ENCODE peak calls at places on chromosomes 3 and 15, in eight cellular contexts. One of them, this sample, is unnamed.

GRCh38 chr3:123831420-123831819 is 52.7 kb downstream of the MYLK start:
- DNase-seq in lower lobe of right lung: no peak
- DNase-seq in HFFc6: no peak
- DNase-seq in activated CD4-positive, alpha-beta T cell treated with anti-CD3 and anti-CD28 coated beads, Interleukin-2, amount 50 U/mL, for 1 hour: no peak
- DNase-seq in heart right ventricle: no peak
- DNase-seq in ELR: no peak
- DNase-seq in nucleus accumbens: no peak
- DNase-seq in naive B cell: no peak
- DNase-seq in this sample: no peak

GRCh38 chr3:48709051-48709461 is 8.0 kb downstream of the IP6K2 start:
- DNase-seq in lower lobe of right lung: no peak
- DNase-seq in HFFc6: peak; percentile 25
- DNase-seq in activated CD4-positive, alpha-beta T cell treated with anti-CD3 and anti-CD28 coated beads, Interleukin-2, amount 50 U/mL, for 1 hour: no peak
- DNase-seq in heart right ventricle: no peak
- DNase-seq in ELR: no peak
- DNase-seq in nucleus accumbens: no peak
- DNase-seq in naive B cell: no peak
- DNase-seq in this sample: no peak

GRCh38 chr3:48422272-48422671 is 7.6 kb downstream of the PLXNB1 start:
- DNase-seq in lower lobe of right lung: no peak
- DNase-seq in HFFc6: no peak
- DNase-seq in activated CD4-positive, alpha-beta T cell treated with anti-CD3 and anti-CD28 coated beads, Interleukin-2, amount 50 U/mL, for 1 hour: no peak
- DNase-seq in heart right ventricle: no peak
- DNase-seq in ELR: no peak
- DNase-seq in nucleus accumbens: no peak
- DNase-seq in naive B cell: no peak
- DNase-seq in this sample: no peak

GRCh38 chr15:66877558-66878285 is 175.7 kb downstream of the SMAD6 start:
- DNase-seq in lower lobe of right lung: no peak
- DNase-seq in HFFc6: no peak
- DNase-seq in activated CD4-positive, alpha-beta T cell treated with anti-CD3 and anti-CD28 coated beads, Interleukin-2, amount 50 U/mL, for 1 hour: no peak
- DNase-seq in heart right ventricle: peak; percentile 52
- DNase-seq in ELR: no peak
- DNase-seq in nucleus accumbens: no peak
- DNase-seq in naive B cell: no peak
- DNase-seq in this sample: no peak

GRCh38 chr15:29695486-29696167 is 126.6 kb downstream of the TJP1 start:
- DNase-seq in lower lobe of right lung: no peak
- DNase-seq in HFFc6: no peak
- DNase-seq in activated CD4-positive, alpha-beta T cell treated with anti-CD3 and anti-CD28 coated beads, Interleukin-2, amount 50 U/mL, for 1 hour: no peak
- DNase-seq in heart right ventricle: no peak
- DNase-seq in ELR: peak; percentile 46
- DNase-seq in nucleus accumbens: no peak
- DNase-seq in naive B cell: no peak
- DNase-seq in this sample: no peak

GRCh38 chr15:81297147-81297572 is 26.8 kb downstream of the STARD5 start:
- DNase-seq in lower lobe of right lung: no peak
- DNase-seq in HFFc6: peak; percentile 29
- DNase-seq in activated CD4-positive, alpha-beta T cell treated with anti-CD3 and anti-CD28 coated beads, Interleukin-2, amount 50 U/mL, for 1 hour: no peak
- DNase-seq in heart right ventricle: no peak
- DNase-seq in ELR: peak; percentile 27
- DNase-seq in nucleus accumbens: no peak
- DNase-seq in naive B cell: no peak
- DNase-seq in this sample: peak; percentile 26

GRCh38 chr3:32148356-32148755 is 41.9 kb downstream of the GPD1L start:
- DNase-seq in lower lobe of right lung: no peak
- DNase-seq in HFFc6: no peak
- DNase-seq in activated CD4-positive, alpha-beta T cell treated with anti-CD3 and anti-CD28 coated beads, Interleukin-2, amount 50 U/mL, for 1 hour: no peak
- DNase-seq in heart right ventricle: no peak
- DNase-seq in ELR: no peak
- DNase-seq in nucleus accumbens: no peak
- DNase-seq in naive B cell: no peak
- DNase-seq in this sample: no peak

GRCh38 chr3:31815631-31816440 is 165.2 kb downstream of the OSBPL10 start:
- DNase-seq in lower lobe of right lung: no peak
- DNase-seq in HFFc6: no peak
- DNase-seq in activated CD4-positive, alpha-beta T cell treated with anti-CD3 and anti-CD28 coated beads, Interleukin-2, amount 50 U/mL, for 1 hour: no peak
- DNase-seq in heart right ventricle: no peak
- DNase-seq in ELR: no peak
- DNase-seq in nucleus accumbens: no peak
- DNase-seq in naive B cell: no peak
- DNase-seq in this sample: no peak

GRCh38 chr3:127173516-127174166 is 19.3 kb upstream of the PRR23E start:
- DNase-seq in lower lobe of right lung: no peak
- DNase-seq in HFFc6: no peak
- DNase-seq in activated CD4-positive, alpha-beta T cell treated with anti-CD3 and anti-CD28 coated beads, Interleukin-2, amount 50 U/mL, for 1 hour: no peak
- DNase-seq in heart right ventricle: no peak
- DNase-seq in ELR: no peak
- DNase-seq in nucleus accumbens: no peak
- DNase-seq in naive B cell: no peak
- DNase-seq in this sample: no peak

GRCh38 chr3:46469680-46470357 is 5.1 kb upstream of the LTF start:
- DNase-seq in lower lobe of right lung: no peak
- DNase-seq in HFFc6: no peak
- DNase-seq in activated CD4-positive, alpha-beta T cell treated with anti-CD3 and anti-CD28 coated beads, Interleukin-2, amount 50 U/mL, for 1 hour: no peak
- DNase-seq in heart right ventricle: no peak
- DNase-seq in ELR: no peak
- DNase-seq in nucleus accumbens: no peak
- DNase-seq in naive B cell: no peak
- DNase-seq in this sample: no peak

GRCh38 chr3:40116478-40117162 is 192.9 kb upstream of the EIF1B start:
- DNase-seq in lower lobe of right lung: no peak
- DNase-seq in HFFc6: peak; percentile 80
- DNase-seq in activated CD4-positive, alpha-beta T cell treated with anti-CD3 and anti-CD28 coated beads, Interleukin-2, amount 50 U/mL, for 1 hour: no peak
- DNase-seq in heart right ventricle: no peak
- DNase-seq in ELR: peak; percentile 93
- DNase-seq in nucleus accumbens: no peak
- DNase-seq in naive B cell: no peak
- DNase-seq in this sample: peak; percentile 72

GRCh38 chr3:186038360-186038759 is 70.5 kb downstream of the ETV5 start:
- DNase-seq in lower lobe of right lung: no peak
- DNase-seq in HFFc6: no peak
- DNase-seq in activated CD4-positive, alpha-beta T cell treated with anti-CD3 and anti-CD28 coated beads, Interleukin-2, amount 50 U/mL, for 1 hour: no peak
- DNase-seq in heart right ventricle: no peak
- DNase-seq in ELR: no peak
- DNase-seq in nucleus accumbens: no peak
- DNase-seq in naive B cell: no peak
- DNase-seq in this sample: no peak

GRCh38 chr15:85414037-85414436 is 33.6 kb downstream of the AKAP13 start:
- DNase-seq in lower lobe of right lung: no peak
- DNase-seq in HFFc6: no peak
- DNase-seq in activated CD4-positive, alpha-beta T cell treated with anti-CD3 and anti-CD28 coated beads, Interleukin-2, amount 50 U/mL, for 1 hour: no peak
- DNase-seq in heart right ventricle: no peak
- DNase-seq in ELR: no peak
- DNase-seq in nucleus accumbens: no peak
- DNase-seq in naive B cell: no peak
- DNase-seq in this sample: no peak

This sample was measured in iris pigment epithelial cell.